ENCODE peak calls at places on chromosomes 7 and 10, in four cellular contexts. One of them, this sample, is unnamed.

GRCh38 chr10:71319042-71319799 is at the start of gene SLC29A3:
- DNase-seq in PC-3: peak
- DNase-seq in K562: peak
- DNase-seq in GM23248: peak
- DNase-seq in this sample: peak

GRCh38 chr10:114550756-114551290 is 107.3 kb downstream of the ABLIM1 start:
- DNase-seq in GM23248: peak
- DNase-seq in K562: peak
- DNase-seq in PC-3: peak
- DNase-seq in this sample: no peak

GRCh38 chr7:106553446-106553836 is 107.5 kb downstream of the CCDC71L start:
- DNase-seq in PC-3: no peak
- DNase-seq in GM23248: no peak
- DNase-seq in K562: peak
- DNase-seq in this sample: no peak

GRCh38 chr10:29140991-29141390 is 147.9 kb upstream of the LYZL1 start:
- DNase-seq in GM23248: peak
- DNase-seq in PC-3: peak
- DNase-seq in K562: no peak
- DNase-seq in this sample: no peak

GRCh38 chr10:103069453-103070331 is 123.4 kb downstream of the NT5C2 start:
- DNase-seq in PC-3: peak
- DNase-seq in K562: peak
- DNase-seq in GM23248: peak
- DNase-seq in this sample: peak

GRCh38 chr10:76998451-76998850 is 639.2 kb downstream of the KCNMA1 start:
- DNase-seq in GM23248: no peak
- DNase-seq in PC-3: no peak
- DNase-seq in K562: no peak
- DNase-seq in this sample: no peak

GRCh38 chr7:133491846-133492652 is 239.2 kb downstream of the EXOC4 start:
- DNase-seq in K562: peak
- DNase-seq in PC-3: peak
- DNase-seq in GM23248: peak
- DNase-seq in this sample: no peak

GRCh38 chr7:69630292-69630691 is 32.0 kb downstream of the AUTS2 start:
- DNase-seq in GM23248: peak
- DNase-seq in PC-3: no peak
- DNase-seq in K562: no peak
- DNase-seq in this sample: no peak

GRCh38 chr10:99619090-99619800 is 994 bp downstream of the SLC25A28 start:
- DNase-seq in PC-3: no peak
- DNase-seq in K562: peak
- DNase-seq in GM23248: peak
- DNase-seq in this sample: peak

GRCh38 chr7:63205136-63205535 is 793.5 kb upstream of the ZNF722 start:
- DNase-seq in K562: no peak
- DNase-seq in PC-3: no peak
- DNase-seq in GM23248: no peak
- DNase-seq in this sample: no peak

GRCh38 chr10:104337527-104337984 is 709 bp downstream of the ITPRIP start:
- DNase-seq in GM23248: peak
- DNase-seq in PC-3: peak
- DNase-seq in K562: peak
- DNase-seq in this sample: peak

GRCh38 chr7:90242369-90243168 is 2.4 kb upstream of the CFAP69 start:
- DNase-seq in GM23248: no peak
- DNase-seq in PC-3: no peak
- DNase-seq in K562: no peak
- DNase-seq in this sample: no peak

GRCh38 chr7:142913051-142913450 is 20.5 kb downstream of the TRPV5 start:
- DNase-seq in GM23248: no peak
- DNase-seq in PC-3: no peak
- DNase-seq in K562: no peak
- DNase-seq in this sample: no peak

GRCh38 chr10:100730739-100731602 is 14.4 kb upstream of the PAX2 start:
- DNase-seq in GM23248: peak
- DNase-seq in K562: no peak
- DNase-seq in PC-3: no peak
- DNase-seq in this sample: peak

GRCh38 chr10:14723052-14723689 is 51.5 kb downstream of the FAM107B start:
- DNase-seq in GM23248: no peak
- DNase-seq in PC-3: no peak
- DNase-seq in K562: no peak
- DNase-seq in this sample: no peak

GRCh38 chr10:36721851-36722250 is 403.5 kb upstream of the ANKRD30A start:
- DNase-seq in GM23248: peak
- DNase-seq in K562: no peak
- DNase-seq in PC-3: no peak
- DNase-seq in this sample: no peak

GRCh38 chr10:31526681-31527080 is 207.7 kb downstream of the ZEB1 start:
- DNase-seq in GM23248: peak
- DNase-seq in PC-3: no peak
- DNase-seq in K562: no peak
- DNase-seq in this sample: no peak

GRCh38 chr7:25858200-25858561 is 293.8 kb upstream of the NFE2L3 start:
- DNase-seq in K562: no peak
- DNase-seq in PC-3: no peak
- DNase-seq in GM23248: no peak
- DNase-seq in this sample: no peak

GRCh38 chr7:25859412-25859704 is 292.6 kb upstream of the NFE2L3 start:
- DNase-seq in GM23248: no peak
- DNase-seq in PC-3: no peak
- DNase-seq in K562: no peak
- DNase-seq in this sample: no peak

GRCh38 chr7:25857376-25858067 is 294.5 kb upstream of the NFE2L3 start:
- DNase-seq in PC-3: peak
- DNase-seq in GM23248: peak
- DNase-seq in K562: peak
- DNase-seq in this sample: peak

GRCh38 chr7:25859732-25860131 is 292.3 kb upstream of the NFE2L3 start:
- DNase-seq in GM23248: no peak
- DNase-seq in K562: no peak
- DNase-seq in PC-3: no peak
- DNase-seq in this sample: no peak

DNA sequence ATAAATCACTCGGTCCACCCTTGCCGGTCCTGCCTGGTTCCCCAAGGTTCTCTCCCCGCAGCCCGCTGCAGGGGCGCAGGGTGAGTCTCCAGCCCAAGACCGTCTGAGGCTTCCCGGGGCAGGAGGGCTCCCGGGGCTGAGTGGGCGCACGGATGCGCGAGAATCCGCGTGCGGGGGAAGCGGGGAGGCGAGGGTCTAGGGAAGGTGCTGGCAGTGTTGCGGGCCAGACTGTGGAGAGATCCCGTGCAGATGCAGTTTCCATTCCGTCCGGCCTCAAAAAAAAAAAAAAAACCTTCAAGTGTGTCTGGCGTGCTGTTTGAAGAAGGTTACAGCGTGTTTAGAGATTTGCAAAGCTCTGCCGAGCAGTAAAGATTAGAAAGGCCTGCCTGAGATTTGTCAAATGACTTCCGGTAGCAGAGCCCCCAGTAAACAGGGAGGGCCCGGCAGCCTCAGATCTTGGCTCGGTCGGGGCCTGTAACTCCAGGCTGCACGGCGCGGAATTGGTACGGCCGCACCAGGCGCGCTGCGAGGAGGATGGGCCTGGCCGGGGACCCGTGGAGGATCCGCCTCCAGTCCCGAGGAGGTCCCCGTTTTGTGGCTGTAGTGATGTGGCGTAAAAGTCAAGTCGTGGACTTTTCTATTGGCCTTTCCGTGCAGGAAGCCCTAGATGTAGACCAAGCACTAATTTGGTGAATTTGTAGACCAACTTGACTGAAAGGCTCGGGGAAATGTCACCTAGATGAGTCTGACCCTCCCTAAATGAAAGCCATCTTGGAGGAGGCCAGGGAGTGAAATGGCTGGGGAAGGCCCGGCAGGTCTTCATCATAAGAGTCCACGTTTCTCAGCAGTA is 293.2 kb upstream of the NFE2L3 start:
- DNase-seq in K562: no peak
- DNase-seq in GM23248: no peak
- DNase-seq in PC-3: no peak
- DNase-seq in this sample: peak
- H3K9ac ChIP-seq in K562: no peak
- H3K9ac ChIP-seq in GM23248: no peak
- H3K9ac ChIP-seq in PC-3: no peak
- H3K9ac ChIP-seq in this sample: no peak

GRCh38 chr7:139476891-139477290 is 6.6 kb downstream of the KLRG2 start:
- DNase-seq in PC-3: no peak
- DNase-seq in GM23248: no peak
- DNase-seq in K562: no peak
- DNase-seq in this sample: no peak

GRCh38 chr7:139482662-139483466 is 609 bp downstream of the KLRG2 start:
- DNase-seq in PC-3: no peak
- DNase-seq in K562: no peak
- DNase-seq in GM23248: peak
- DNase-seq in this sample: peak

GRCh38 chr7:139479620-139480019 is 3.9 kb downstream of the KLRG2 start:
- DNase-seq in K562: no peak
- DNase-seq in GM23248: no peak
- DNase-seq in PC-3: no peak
- DNase-seq in this sample: peak

GRCh38 chr7:139481364-139481763 is 2.1 kb downstream of the KLRG2 start:
- DNase-seq in GM23248: no peak
- DNase-seq in K562: no peak
- DNase-seq in PC-3: no peak
- DNase-seq in this sample: no peak

DNA sequence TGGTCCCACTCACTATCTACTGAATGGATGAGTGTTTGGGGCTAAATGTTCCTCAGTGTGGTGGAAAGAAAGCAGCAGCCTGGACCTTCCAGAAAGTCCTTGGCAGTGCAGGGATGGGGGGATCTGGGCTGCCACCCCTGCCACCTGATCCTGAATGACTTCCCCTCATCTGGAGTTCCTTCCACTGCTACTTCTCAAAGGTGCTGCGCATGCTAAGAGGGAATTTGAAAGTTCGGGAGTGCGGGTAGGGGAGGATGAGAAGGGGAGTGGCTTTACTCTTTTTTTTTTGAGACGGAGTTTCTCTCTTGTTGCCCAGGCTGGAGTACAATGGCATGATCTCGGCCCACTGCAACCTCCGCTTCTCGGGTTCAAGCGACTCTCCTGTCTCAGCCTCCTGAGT is 1.4 kb downstream of the KLRG2 start:
- DNase-seq in K562: no peak
- DNase-seq in GM23248: no peak
- DNase-seq in PC-3: no peak
- DNase-seq in this sample: no peak
- H3K9ac ChIP-seq in K562: no peak
- H3K9ac ChIP-seq in GM23248: no peak
- H3K9ac ChIP-seq in PC-3: no peak
- H3K9ac ChIP-seq in this sample: no peak

GRCh38 chr7:95251966-95252365 is 72.4 kb downstream of the PON1 start:
- DNase-seq in GM23248: no peak
- DNase-seq in PC-3: no peak
- DNase-seq in K562: no peak
- DNase-seq in this sample: no peak

GRCh38 chr7:95244616-95245015 is 79.7 kb downstream of the PON1 start:
- DNase-seq in K562: no peak
- DNase-seq in PC-3: no peak
- DNase-seq in GM23248: no peak
- DNase-seq in this sample: no peak

GRCh38 chr7:95250591-95250990 is 73.7 kb downstream of the PON1 start:
- DNase-seq in K562: no peak
- DNase-seq in GM23248: no peak
- DNase-seq in PC-3: no peak
- DNase-seq in this sample: no peak

GRCh38 chr7:95245828-95246227 is 78.5 kb downstream of the PON1 start:
- DNase-seq in GM23248: no peak
- DNase-seq in PC-3: no peak
- DNase-seq in K562: no peak
- DNase-seq in this sample: no peak

DNA sequence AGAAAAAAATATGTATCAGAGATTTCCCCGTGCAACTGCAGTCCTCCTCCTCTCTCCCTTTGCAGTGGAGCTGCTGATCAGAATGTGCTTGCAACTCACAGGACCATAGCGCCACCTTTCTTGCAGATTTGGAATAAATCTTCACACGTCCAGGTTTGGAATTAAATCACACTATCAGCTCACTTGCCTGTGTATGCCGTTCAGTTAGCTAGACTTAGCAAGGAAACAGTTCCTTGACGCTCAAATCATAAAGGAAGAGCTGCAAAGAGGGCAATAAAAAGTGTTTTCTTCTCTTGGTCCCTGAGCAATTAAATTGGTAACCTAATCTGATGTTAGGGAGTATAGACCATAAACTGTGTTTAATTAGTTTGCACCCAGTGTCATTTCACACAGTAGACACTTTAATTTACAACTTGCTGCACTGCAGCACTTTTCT is 77.4 kb downstream of the PON1 start:
- DNase-seq in K562: peak
- DNase-seq in GM23248: peak
- DNase-seq in PC-3: peak
- DNase-seq in this sample: peak
- H3K9ac ChIP-seq in K562: no peak
- H3K9ac ChIP-seq in GM23248: no peak
- H3K9ac ChIP-seq in PC-3: no peak
- H3K9ac ChIP-seq in this sample: no peak

DNA sequence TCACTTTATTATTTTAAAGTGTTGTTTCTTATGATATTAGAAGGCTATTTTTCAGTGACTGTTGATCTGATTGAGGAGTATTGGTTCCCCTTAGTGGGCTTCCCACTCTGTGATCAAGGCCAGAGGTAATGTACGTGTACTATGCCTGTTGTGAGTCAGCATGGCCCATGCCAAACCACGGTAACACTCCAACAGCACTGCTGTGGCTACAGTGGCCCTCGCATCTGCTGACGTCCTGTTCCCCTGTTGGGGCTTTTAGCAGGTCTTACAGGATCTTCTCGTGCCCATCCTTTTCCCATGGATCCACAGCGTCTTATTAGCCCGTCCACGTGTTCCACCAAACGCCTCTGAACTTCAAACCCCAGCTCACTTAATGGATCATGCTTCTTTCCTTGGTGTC is 964.6 kb upstream of the CELF2 start:
- DNase-seq in PC-3: no peak
- DNase-seq in GM23248: no peak
- DNase-seq in K562: no peak
- DNase-seq in this sample: no peak
- H3K9ac ChIP-seq in PC-3: no peak
- H3K9ac ChIP-seq in GM23248: no peak
- H3K9ac ChIP-seq in K562: no peak
- H3K9ac ChIP-seq in this sample: no peak

GRCh38 chr10:11407939-11408338 is 203.5 kb downstream of the USP6NL start:
- DNase-seq in PC-3: no peak
- DNase-seq in GM23248: no peak
- DNase-seq in K562: no peak
- DNase-seq in this sample: no peak
- H3K9ac ChIP-seq in PC-3: no peak
- H3K9ac ChIP-seq in GM23248: no peak
- H3K9ac ChIP-seq in K562: no peak
- H3K9ac ChIP-seq in this sample: no peak

This sample was measured in colonic mucosa.